ENCODE peak calls at places on chromosome 18, in six cellular contexts. U is A549, H is HepG2, G is upper lobe of left lung, C is GM12878, E is K562. S is an unnamed sample.

GRCh38 chr18:45839415-45840395 is 14.2 kb downstream of the SIGLEC15 start:
- ATAC-seq in H (peak; percentile 82), C (peak; percentile 70), G (peak; percentile 11), U (peak; percentile 90), E (peak; percentile 79), S (no peak)

GRCh38 chr18:30556112-30556511 is 486.4 kb downstream of the DSC3 start:
- ATAC-seq in U (no peak), E (peak; percentile 58), H (no peak), C (no peak), G (no peak), S (no peak)

GRCh38 chr18:34592961-34593382 is 117.1 kb upstream of the DTNA start:
- ATAC-seq in G (peak; percentile 78), U (no peak), H (no peak), C (peak; percentile 54), E (no peak), S (peak; percentile 85)

GRCh38 chr18:62529597-62529996 is 6.8 kb downstream of the ZCCHC2 start:
- ATAC-seq in U (no peak), G (no peak), H (no peak), E (no peak), C (no peak), S (no peak)

GRCh38 chr18:63237911-63238710 is 81.5 kb downstream of the BCL2 start:
- ATAC-seq in H (peak; percentile 93), U (peak; percentile 91), G (peak; percentile 81), C (no peak), E (no peak), S (peak; percentile 82)

GRCh38 chr18:61896767-61897166 is 4.0 kb upstream of the RNF152 start:
- ATAC-seq in E (no peak), U (no peak), C (no peak), H (no peak), G (no peak), S (peak; percentile 52)

GRCh38 chr18:24987271-24987932 is 364.6 kb downstream of the ZNF521 start:
- ATAC-seq in U (no peak), C (no peak), G (peak; percentile 66), H (no peak), E (no peak), S (peak; percentile 35)

GRCh38 chr18:32278148-32278799 is 88.4 kb downstream of the MEP1B start:
- ATAC-seq in U (no peak), C (no peak), E (no peak), H (peak; percentile 77), G (no peak), S (no peak)

GRCh38 chr18:80026363-80026762 is 7.9 kb upstream of the RBFA start:
- ATAC-seq in C (no peak), H (no peak), G (no peak), U (no peak), E (no peak), S (no peak)

GRCh38 chr18:79784965-79785770 is 12.6 kb upstream of the KCNG2 start:
- ATAC-seq in C (peak; percentile 76), H (peak; percentile 21), G (no peak), E (no peak), U (no peak), S (no peak)

GRCh38 chr18:51196116-51196810 is 1.2 kb downstream of the MEX3C start:
- ATAC-seq in C (peak; percentile 2), H (no peak), U (peak; percentile 1), E (peak; percentile 1), G (peak; percentile 4), S (no peak)

GRCh38 chr18:54147439-54147838 is 77.0 kb downstream of the MBD2 start:
- ATAC-seq in U (no peak), E (no peak), C (peak; percentile 85), H (no peak), G (no peak), S (no peak)

GRCh38 chr18:78937166-78937565 is 42.5 kb upstream of the SALL3 start:
- ATAC-seq in U (no peak), E (no peak), G (no peak), H (no peak), C (no peak), S (no peak)

GRCh38 chr18:36352384-36352783 is 54.9 kb downstream of the FHOD3 start:
- ATAC-seq in G (peak; percentile 62), U (peak; percentile 27), C (no peak), H (no peak), E (no peak), S (no peak)

GRCh38 chr18:24727685-24728084 is 267.2 kb downstream of the HRH4 start:
- ATAC-seq in H (no peak), G (no peak), U (no peak), E (peak; percentile 22), C (no peak), S (no peak)

GRCh38 chr18:70028734-70029133 is 81.1 kb upstream of the CD226 start:
- ATAC-seq in H (no peak), C (peak; percentile 88), G (no peak), U (no peak), E (no peak), S (no peak)

GRCh38 chr18:12011962-12012549 is 30.7 kb downstream of the IMPA2 start:
- ATAC-seq in H (no peak), E (no peak), U (no peak), G (peak; percentile 20), C (no peak), S (no peak)

GRCh38 chr18:2970762-2971659 is 41.9 kb downstream of the LPIN2 start:
- ATAC-seq in G (peak; percentile 80), U (no peak), H (peak; percentile 35), C (peak; percentile 58), E (no peak), S (peak; percentile 86)

GRCh38 chr18:79681484-79682387 is 2.1 kb downstream of the CTDP1 start:
- ATAC-seq in C (no peak), E (no peak), H (no peak), U (no peak), G (no peak), S (no peak)

GRCh38 chr18:26440644-26441043 is 107.7 kb downstream of the KCTD1 start:
- ATAC-seq in C (no peak), G (peak; percentile 36), U (no peak), E (no peak), H (no peak), S (peak; percentile 52)

GRCh38 chr18:52963481-52963880 is 623.5 kb downstream of the DCC start:
- ATAC-seq in C (no peak), U (no peak), E (no peak), G (no peak), H (no peak), S (no peak)

GRCh38 chr18:10368456-10369453 is 85.7 kb upstream of the APCDD1 start:
- ATAC-seq in H (no peak), G (no peak), U (no peak), C (no peak), E (peak; percentile 20), S (no peak)

GRCh38 chr18:8876887-8877286 is 171.5 kb downstream of the MTCL1 start:
- ATAC-seq in G (no peak), C (no peak), E (peak; percentile 27), H (no peak), U (no peak), S (no peak)

GRCh38 chr18:12027046-12027445 is 45.7 kb downstream of the IMPA2 start:
- ATAC-seq in H (peak; percentile 40), U (no peak), C (no peak), G (no peak), E (no peak), S (peak; percentile 74)

GRCh38 chr18:79980585-79980984 is 7.8 kb downstream of the TXNL4A start:
- ATAC-seq in U (no peak), G (no peak), E (peak; percentile 49), C (no peak), H (no peak), S (no peak)

GRCh38 chr18:23828426-23828825 is 139.2 kb downstream of the LAMA3 start:
- ATAC-seq in E (no peak), U (peak; percentile 82), G (peak; percentile 51), C (peak; percentile 96), H (no peak), S (no peak)

GRCh38 chr18:51153659-51154371 is 43.7 kb downstream of the MEX3C start:
- ATAC-seq in U (no peak), C (peak; percentile 83), E (no peak), H (no peak), G (peak; percentile 42), S (no peak)

GRCh38 chr18:56637897-56638231 is 528 bp downstream of the TXNL1 start:
- ATAC-seq in C (peak; percentile 37), H (peak; percentile 38), U (peak; percentile 44), E (peak; percentile 38), G (peak; percentile 25), S (no peak)

GRCh38 chr18:56639094-56639361 is 636 bp upstream of the TXNL1 start:
- ATAC-seq in G (no peak), U (no peak), C (peak; percentile 5), H (no peak), E (no peak), S (no peak)

GRCh38 chr18:56641714-56642331 is 3.4 kb upstream of the TXNL1 start:
- ATAC-seq in E (no peak), G (no peak), U (no peak), C (no peak), H (no peak), S (no peak)

GRCh38 chr18:56635007-56635406 is 3.4 kb downstream of the TXNL1 start:
- ATAC-seq in G (no peak), E (no peak), U (no peak), C (no peak), H (no peak), S (no peak)

DNA sequence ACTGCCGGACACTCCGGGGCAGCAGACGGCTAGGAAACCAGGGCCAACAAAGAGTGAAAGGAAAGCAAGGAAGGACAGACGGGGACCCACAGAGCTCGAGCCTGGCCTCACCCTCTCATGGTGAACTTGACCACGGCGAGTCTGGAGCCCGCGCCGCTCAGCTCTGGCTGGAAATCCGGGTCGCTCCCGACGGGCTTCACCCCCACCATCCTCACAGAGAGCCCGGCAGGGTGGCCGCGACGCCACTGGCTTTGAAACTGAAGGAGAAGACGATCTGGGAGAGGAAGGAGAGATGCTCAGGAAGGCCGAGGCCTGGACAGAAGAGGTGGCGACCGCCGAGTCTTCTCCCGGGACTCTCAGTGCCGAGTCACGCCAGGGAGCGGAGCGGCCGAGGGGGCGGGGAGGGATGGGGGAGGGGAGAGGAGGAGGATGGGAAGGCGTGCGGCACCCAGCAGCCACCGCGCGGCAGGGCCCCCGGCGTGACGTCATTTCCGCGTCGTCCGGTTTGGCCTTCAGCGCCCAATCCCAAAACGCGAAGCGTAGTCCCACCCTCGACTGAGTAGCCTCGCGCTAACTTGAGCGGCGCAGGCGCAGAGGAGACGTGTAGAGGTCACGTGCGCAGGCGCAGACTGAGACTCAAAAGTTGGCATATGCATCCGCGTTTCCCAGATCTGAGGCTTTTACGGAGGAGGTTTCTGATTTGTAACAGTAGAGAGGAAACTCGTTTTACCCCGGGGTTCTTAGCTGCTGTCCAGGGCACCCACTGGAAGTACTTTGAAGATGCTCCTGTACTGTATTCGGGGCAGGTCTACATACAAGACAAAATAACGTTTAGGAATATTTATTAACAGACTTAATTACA is at the start of gene TXNL1:
- ATAC-seq in G (peak; percentile 99), C (peak; percentile 94), H (peak; percentile 93), U (peak; percentile 96), E (peak; percentile 93), S (peak; percentile 99)
- TF ChIP-seq EP300 in G (peak; percentile 54), C (no peak), H (peak; percentile 73), U (no peak), E (peak; percentile 28), S (no peak)

GRCh38 chr18:48540329-48541025 is 1.6 kb downstream of the CTIF start:
- ATAC-seq in U (peak; percentile 78), C (peak; percentile 66), E (peak; percentile 71), G (peak; percentile 79), H (peak; percentile 61), S (peak; percentile 53)
- TF ChIP-seq POLR2A in U (no peak), C (no peak), E (no peak), G (no peak), H (peak; percentile 35), S (no peak)

GRCh38 chr18:56383349-56383748 is 255.0 kb downstream of the TXNL1 start:
- ATAC-seq in U (no peak), H (no peak), G (no peak), E (no peak), C (no peak), S (no peak)
- TF ChIP-seq EP300 in U (no peak), H (no peak), G (no peak), E (no peak), C (no peak), S (no peak)

GRCh38 chr18:7230646-7231349 is at the start of gene LRRC30:
- ATAC-seq in G (no peak), U (no peak), H (no peak), E (no peak), C (no peak), S (no peak)
- TF ChIP-seq POLR2A in G (no peak), U (no peak), H (no peak), E (no peak), C (no peak), S (no peak)